ENCODE peak calls at places on chromosome 10, in four cellular contexts. X is adrenal gland, E is right lobe of liver, D is stomach. K is an unnamed sample.

GRCh38 chr10:79345241-79346011 is 1.8 kb upstream of the PPIF start:
- DNase-seq in X (no peak), E (no peak), D (no peak), K (peak)

GRCh38 chr10:29141761-29142160 is 147.1 kb upstream of the LYZL1 start:
- DNase-seq in X (no peak), E (no peak), D (peak), K (no peak)

GRCh38 chr10:60937784-60938654 is 6.0 kb downstream of the RHOBTB1 start:
- DNase-seq in X (no peak), E (no peak), D (no peak), K (no peak)

GRCh38 chr10:93600861-93601773 is at the start of gene RBP4:
- DNase-seq in X (no peak), E (peak), D (no peak), K (no peak)

GRCh38 chr10:3761111-3761686 is 23.8 kb downstream of the KLF6 start:
- DNase-seq in X (no peak), E (no peak), D (no peak), K (no peak)

GRCh38 chr10:89337493-89337892 is 9.7 kb downstream of the IFIT3 start:
- DNase-seq in X (no peak), E (no peak), D (no peak), K (no peak)

GRCh38 chr10:49005270-49005669 is 65.6 kb upstream of the LRRC18 start:
- DNase-seq in X (no peak), E (peak), D (no peak), K (no peak)

GRCh38 chr10:29302499-29302898 is 13.6 kb downstream of the LYZL1 start:
- DNase-seq in X (no peak), E (no peak), D (no peak), K (no peak)

GRCh38 chr10:3143791-3144434 is 28.7 kb downstream of the PITRM1 start:
- DNase-seq in X (no peak), E (no peak), D (no peak), K (no peak)

GRCh38 chr10:8044908-8045727 is 9.4 kb upstream of the GATA3 start:
- DNase-seq in X (no peak), E (peak), D (no peak), K (no peak)

GRCh38 chr10:13880760-13881159 is 294.0 kb downstream of the PRPF18 start:
- DNase-seq in X (no peak), E (no peak), D (no peak), K (no peak)

GRCh38 chr10:13885238-13885990 is 298.6 kb downstream of the PRPF18 start:
- DNase-seq in X (no peak), E (no peak), D (no peak), K (no peak)

GRCh38 chr10:13883843-13884444 is 297.2 kb downstream of the PRPF18 start:
- DNase-seq in X (no peak), E (no peak), D (no peak), K (no peak)

GRCh38 chr10:13877154-13877909 is 290.6 kb downstream of the PRPF18 start:
- DNase-seq in X (no peak), E (no peak), D (peak), K (no peak)

GRCh38 chr10:13882112-13882711 is 295.4 kb downstream of the PRPF18 start:
- DNase-seq in X (no peak), E (no peak), D (no peak), K (no peak)
- TF ChIP-seq POLR2A in X (no peak), E (no peak), D (no peak), K (no peak)

GRCh38 chr10:122879339-122880273 is at the start of gene FAM24B:
- DNase-seq in X (peak), E (peak), D (peak), K (peak)
- TF ChIP-seq POLR2A in X (peak), E (no peak), D (no peak), K (no peak)

GRCh38 chr10:44383749-44384600 is 922 bp downstream of the CXCL12 start:
- DNase-seq in X (peak), E (no peak), D (peak), K (peak)
- TF ChIP-seq POLR2A in X (no peak), E (no peak), D (no peak), K (no peak)

GRCh38 chr10:115125505-115125904 is 32.3 kb downstream of the ATRNL1 start:
- DNase-seq in X (peak), E (no peak), D (no peak), K (no peak)

DNA sequence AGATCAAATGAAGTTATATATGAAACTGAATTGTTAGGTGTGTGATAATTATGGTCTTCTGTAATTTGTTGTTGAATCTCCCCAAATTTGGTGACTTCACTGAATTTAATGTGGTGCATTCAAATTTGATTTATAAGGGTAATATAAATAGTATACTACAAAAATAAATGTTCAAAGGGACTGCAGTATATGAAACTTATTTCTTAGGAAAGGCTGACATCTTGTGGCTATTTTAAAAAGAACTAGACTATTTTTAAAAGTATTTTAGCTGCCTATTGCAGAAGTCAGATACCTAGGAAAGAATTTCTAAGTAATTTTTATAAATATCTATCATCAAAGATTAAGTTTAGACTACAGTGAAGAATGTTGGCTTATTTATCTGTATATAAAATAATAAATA is 36.6 kb downstream of the ATRNL1 start:
- DNase-seq in X (no peak), E (no peak), D (no peak), K (no peak)
- TF ChIP-seq POLR2A in X (no peak), E (no peak), D (no peak), K (no peak)

GRCh38 chr10:124511205-124512039 is 49.8 kb downstream of the LHPP start:
- DNase-seq in X (no peak), E (no peak), D (no peak), K (no peak)

GRCh38 chr10:124512600-124512999 is 51.0 kb downstream of the LHPP start:
- DNase-seq in X (no peak), E (no peak), D (no peak), K (no peak)

GRCh38 chr10:124509836-124510535 is 48.4 kb downstream of the LHPP start:
- DNase-seq in X (no peak), E (no peak), D (no peak), K (no peak)

GRCh38 chr10:124510536-124511158 is 49.0 kb downstream of the LHPP start:
- DNase-seq in X (no peak), E (no peak), D (no peak), K (no peak)

GRCh38 chr10:124512040-124512428 is 50.4 kb downstream of the LHPP start:
- DNase-seq in X (no peak), E (no peak), D (no peak), K (no peak)
- TF ChIP-seq POLR2A in X (no peak), E (no peak), D (no peak), K (no peak)

DNA sequence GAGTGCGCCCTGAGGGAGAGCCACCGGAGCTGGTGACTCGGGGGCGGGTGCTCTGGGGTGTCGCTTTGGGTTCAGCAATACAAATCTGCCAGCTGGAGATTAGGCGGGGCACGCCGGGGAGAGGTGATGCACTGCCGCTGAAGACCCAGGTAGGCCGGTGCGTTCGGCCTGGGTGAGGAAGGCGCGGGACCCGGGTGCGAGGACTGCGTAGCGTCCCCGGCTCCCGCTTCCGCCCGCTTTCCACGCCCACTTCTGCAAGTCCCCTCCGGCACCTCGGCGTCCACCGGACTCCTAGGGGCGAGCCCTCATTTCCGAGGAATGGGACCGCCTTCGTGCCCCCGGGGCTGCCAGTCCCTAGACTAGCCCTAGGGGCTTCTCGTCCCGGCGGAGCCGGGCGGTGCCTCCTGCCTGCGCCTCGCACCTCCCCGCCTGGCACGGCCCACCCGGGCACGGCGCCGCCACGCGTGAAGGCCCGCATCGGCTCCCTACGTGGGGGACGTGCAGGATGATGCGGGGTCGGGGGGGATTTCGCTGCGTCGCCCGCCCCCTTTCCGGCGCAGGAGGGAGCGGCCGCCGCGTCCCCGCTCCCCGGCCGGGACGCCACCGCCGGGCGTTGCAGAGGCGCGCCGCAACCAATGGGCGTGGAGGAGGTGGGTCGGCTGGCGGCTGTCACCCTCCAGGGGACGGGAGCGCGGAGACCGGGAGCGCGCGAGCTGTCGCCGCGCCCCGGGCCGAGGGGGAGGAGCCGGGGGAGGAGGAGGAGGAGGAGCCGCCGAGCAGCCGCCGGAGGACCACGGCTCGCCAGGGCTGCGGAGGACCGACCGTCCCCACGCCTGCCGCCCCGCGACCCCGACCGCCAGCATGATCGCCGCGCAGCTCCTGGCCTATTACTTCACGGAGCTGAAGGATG is 40.0 kb downstream of the HK1 start:
- DNase-seq in X (peak), E (peak), D (peak), K (peak)
- TF ChIP-seq POLR2A in X (peak), E (peak), D (no peak), K (peak)